ENCODE peak calls at places on chromosomes 5 and 9, in ten cellular contexts. R is LoVo; N is AG09309; I is nephron progenitor cell; G is C1 segment of cervical spinal cord; W is stomach; S is ureter; X is activated CD4-positive, alpha-beta T cell treated with anti-CD3 and anti-CD28 coated beads, Interleukin-2, amount 10 ng/mL, durations not matched to agents 7 days and 5 days; O is dorsolateral prefrontal cortex; D is activated naive CD4-positive, alpha-beta T cell treated with Interleukin-2 at 50 U/mL for 16 hours. V is an unnamed sample.

GRCh38 chr5:71892641-71893340 is 173.7 kb downstream of the CARTPT start:
- DNase-seq in O (no peak), N (no peak), R (no peak), G (no peak), S (no peak), I (peak), X (no peak), W (no peak), D (no peak), V (no peak)

GRCh38 chr9:129383415-129384088 is 205.5 kb upstream of the IER5L start:
- DNase-seq in O (peak), N (peak), W (peak), X (peak), D (peak), I (peak), R (peak), S (peak), G (peak), V (peak)

GRCh38 chr5:67678594-67678993 is 482.0 kb upstream of the CD180 start:
- DNase-seq in D (no peak), G (no peak), I (no peak), X (no peak), S (no peak), O (no peak), N (no peak), R (no peak), W (no peak), V (no peak)

GRCh38 chr5:106964102-106964501 is 706.6 kb downstream of the EFNA5 start:
- DNase-seq in N (no peak), X (no peak), S (no peak), G (no peak), R (no peak), O (no peak), D (no peak), W (no peak), I (no peak), V (no peak)

GRCh38 chr5:136056336-136056735 is 27.5 kb downstream of the TGFBI start:
- DNase-seq in N (no peak), R (no peak), I (no peak), W (no peak), D (no peak), S (no peak), O (no peak), X (no peak), G (no peak), V (no peak)

GRCh38 chr5:150598046-150598445 is 42.4 kb upstream of the SYNPO start:
- DNase-seq in I (no peak), X (no peak), N (no peak), R (no peak), O (no peak), W (no peak), D (no peak), S (no peak), G (no peak), V (peak)

GRCh38 chr5:155260798-155261197 is 247.2 kb downstream of the KIF4B start:
- DNase-seq in R (no peak), I (no peak), W (no peak), N (no peak), G (no peak), D (no peak), S (no peak), X (no peak), O (peak), V (peak)

GRCh38 chr5:80082731-80083114 is 47.6 kb downstream of the THBS4 start:
- DNase-seq in I (peak), S (peak), D (no peak), X (peak), N (peak), R (no peak), O (peak), G (peak), W (peak), V (peak)

GRCh38 chr9:70438341-70438924 is 24.0 kb upstream of the KLF9 start:
- DNase-seq in R (peak), W (peak), D (no peak), N (no peak), G (no peak), S (peak), I (no peak), O (no peak), X (no peak), V (peak)

GRCh38 chr5:144468542-144468941 is 297.9 kb downstream of the KCTD16 start:
- DNase-seq in W (no peak), G (no peak), N (no peak), O (no peak), R (no peak), I (no peak), S (no peak), D (no peak), X (no peak), V (no peak)

GRCh38 chr5:43425965-43426364 is 13.8 kb upstream of the CCL28 start:
- DNase-seq in X (no peak), D (no peak), G (no peak), S (no peak), O (no peak), R (peak), N (peak), I (no peak), W (peak), V (no peak)

GRCh38 chr5:169832845-169833244 is 147.4 kb downstream of the INSYN2B start:
- DNase-seq in R (no peak), G (no peak), I (no peak), D (no peak), S (no peak), N (no peak), X (no peak), O (no peak), W (no peak), V (peak)

GRCh38 chr5:77898385-77898784 is 122.2 kb upstream of the TBCA start:
- DNase-seq in S (no peak), X (no peak), R (no peak), I (no peak), G (peak), W (no peak), N (no peak), D (no peak), O (peak), V (no peak)

GRCh38 chr5:136382071-136382470 is 16.7 kb upstream of the TRPC7 start:
- DNase-seq in O (no peak), N (no peak), X (no peak), D (no peak), W (no peak), R (no peak), S (no peak), G (no peak), I (no peak), V (no peak)

GRCh38 chr9:129415954-129416651 is 204.8 kb downstream of the C9orf50 start:
- DNase-seq in W (no peak), I (peak), D (no peak), X (no peak), G (no peak), S (no peak), R (no peak), O (no peak), N (no peak), V (no peak)

GRCh38 chr5:37735649-37736347 is 104.0 kb downstream of the GDNF start:
- DNase-seq in N (no peak), W (no peak), X (no peak), G (no peak), S (no peak), D (no peak), O (peak), I (peak), R (no peak), V (no peak)

GRCh38 chr5:133421394-133421793 is 190.9 kb downstream of the FSTL4 start:
- DNase-seq in R (no peak), D (peak), O (no peak), X (peak), W (no peak), G (no peak), N (no peak), I (peak), S (no peak), V (peak)

GRCh38 chr5:45411971-45412612 is 284.1 kb downstream of the HCN1 start:
- DNase-seq in I (no peak), W (no peak), G (no peak), O (no peak), X (no peak), R (no peak), D (no peak), N (no peak), S (no peak), V (no peak)

GRCh38 chr5:149240354-149240998 is 31.2 kb upstream of the AFAP1L1 start:
- DNase-seq in S (peak), X (peak), G (no peak), O (no peak), R (no peak), N (no peak), W (peak), I (no peak), D (peak), V (peak)

GRCh38 chr9:38694676-38695075 is 25.3 kb downstream of the FAM240B start:
- DNase-seq in R (no peak), N (no peak), I (no peak), W (no peak), X (no peak), S (no peak), O (peak), D (no peak), G (no peak), V (no peak)

GRCh38 chr5:160185954-160186353 is 43.4 kb upstream of the FABP6 start:
- DNase-seq in O (no peak), D (no peak), W (no peak), R (no peak), I (no peak), N (no peak), X (no peak), S (no peak), G (no peak), V (no peak)

GRCh38 chr5:5409151-5409810 is 13.2 kb upstream of the ICE1 start:
- DNase-seq in N (no peak), G (no peak), S (no peak), X (no peak), O (no peak), I (peak), D (no peak), W (no peak), R (no peak), V (peak)

GRCh38 chr9:134502261-134503211 is 139.1 kb upstream of the COL5A1 start:
- DNase-seq in G (no peak), N (peak), S (no peak), W (peak), R (no peak), I (no peak), O (no peak), X (no peak), D (no peak), V (peak)

GRCh38 chr9:111036946-111037743 is 1.1 kb downstream of the LPAR1 start:
- DNase-seq in S (peak), X (no peak), I (no peak), D (no peak), W (no peak), N (no peak), O (no peak), G (no peak), R (no peak), V (no peak)

GRCh38 chr5:153617190-153617589 is 126.7 kb downstream of the GRIA1 start:
- DNase-seq in I (no peak), G (no peak), R (no peak), W (no peak), N (no peak), O (no peak), S (no peak), X (no peak), D (no peak), V (no peak)

GRCh38 chr9:93300585-93301081 is 116.7 kb downstream of the WNK2 start:
- DNase-seq in I (no peak), O (no peak), X (no peak), N (no peak), G (no peak), W (no peak), D (no peak), R (no peak), S (no peak), V (no peak)

GRCh38 chr5:90553711-90554110 is 4.9 kb upstream of the ADGRV1 start:
- DNase-seq in O (no peak), G (no peak), D (no peak), S (no peak), R (no peak), I (no peak), X (no peak), N (no peak), W (no peak), V (no peak)

GRCh38 chr9:81431662-81432061 is 257.7 kb downstream of the TLE1 start:
- DNase-seq in G (no peak), N (peak), I (no peak), S (no peak), D (no peak), X (no peak), O (no peak), R (no peak), W (no peak), V (no peak)

GRCh38 chr5:159338143-159338542 is 7.9 kb upstream of the IL12B start:
- DNase-seq in N (no peak), R (no peak), G (no peak), D (no peak), X (no peak), I (no peak), W (no peak), O (no peak), S (no peak), V (peak)

GRCh38 chr5:157030692-157031091 is 28.2 kb downstream of the HAVCR1 start:
- DNase-seq in X (no peak), N (no peak), I (no peak), S (no peak), G (no peak), D (no peak), R (no peak), W (no peak), O (no peak), V (no peak)

GRCh38 chr9:136757328-136757727 is 715 bp downstream of the LCN8 start:
- DNase-seq in G (no peak), I (no peak), W (no peak), N (no peak), R (no peak), D (no peak), O (no peak), X (no peak), S (no peak), V (no peak)

GRCh38 chr5:143041972-143042770 is 272.0 kb downstream of the ARHGAP26 start:
- DNase-seq in N (no peak), O (no peak), G (no peak), I (no peak), W (no peak), S (no peak), X (no peak), D (no peak), R (peak), V (no peak)

GRCh38 chr5:170651902-170652301 is 131.6 kb upstream of the GABRP start:
- DNase-seq in R (no peak), S (peak), I (no peak), O (no peak), G (no peak), D (no peak), N (no peak), X (no peak), W (no peak), V (no peak)

GRCh38 chr5:56170557-56170956 is 62.6 kb downstream of the ANKRD55 start:
- DNase-seq in D (no peak), S (no peak), W (no peak), I (no peak), X (no peak), R (no peak), O (no peak), G (no peak), N (peak), V (no peak)

GRCh38 chr9:117234178-117234577 is 180.7 kb downstream of the ASTN2 start:
- DNase-seq in I (no peak), R (no peak), D (no peak), W (no peak), X (no peak), S (no peak), O (no peak), N (no peak), G (no peak), V (no peak)

GRCh38 chr5:38551020-38552017 is 5.1 kb downstream of the LIFR start:
- DNase-seq in X (peak), W (no peak), N (no peak), R (no peak), D (no peak), S (no peak), O (no peak), I (no peak), G (no peak), V (peak)